ENCODE peak calls at places on chromosome 19, in eight cellular contexts. V, N, D, S, E, H, F and A are unnamed samples.

GRCh38 chr19:10061717-10062310 is 24.3 kb upstream of the SHFL start:
- DNase-seq in V (no peak), N (no peak), D (no peak), S (no peak), E (no peak), H (no peak), F (no peak), A (no peak)

GRCh38 chr19:53432088-53432661 is 391 bp downstream of the ZNF761 start:
- DNase-seq in V (peak; percentile 13), N (no peak), D (no peak), S (peak; percentile 81), E (no peak), H (peak; percentile 87), F (no peak), A (peak; percentile 48)

GRCh38 chr19:54439174-54439851 is 9.7 kb upstream of the LENG8 start:
- DNase-seq in V (no peak), N (no peak), D (peak; percentile 84), S (no peak), E (peak; percentile 77), H (no peak), F (peak; percentile 69), A (peak; percentile 46)

GRCh38 chr19:47268028-47268427 is 6.7 kb upstream of the INAFM1 start:
- DNase-seq in V (no peak), N (no peak), D (no peak), S (no peak), E (no peak), H (no peak), F (no peak), A (no peak)

GRCh38 chr19:46586294-46586693 is 14.8 kb upstream of the CALM3 start:
- DNase-seq in V (no peak), N (no peak), D (no peak), S (no peak), E (no peak), H (no peak), F (no peak), A (no peak)

GRCh38 chr19:45275370-45275971 is 24.4 kb downstream of the MARK4 start:
- DNase-seq in V (peak; percentile 46), N (no peak), D (no peak), S (no peak), E (no peak), H (no peak), F (no peak), A (no peak)

GRCh38 chr19:32971012-32971595 is 654 bp downstream of the CEP89 start:
- DNase-seq in V (no peak), N (no peak), D (no peak), S (no peak), E (no peak), H (no peak), F (no peak), A (no peak)

GRCh38 chr19:45518469-45518826 is 11.2 kb downstream of the VASP start:
- DNase-seq in V (no peak), N (no peak), D (no peak), S (no peak), E (no peak), H (no peak), F (no peak), A (no peak)

GRCh38 chr19:28731113-28731512 is 481.8 kb downstream of the UQCRFS1 start:
- DNase-seq in V (no peak), N (no peak), D (no peak), S (peak; percentile 33), E (no peak), H (no peak), F (no peak), A (no peak)

GRCh38 chr19:38693380-38694223 is 46.2 kb downstream of the ACTN4 start:
- DNase-seq in V (peak; percentile 63), N (peak; percentile 89), D (no peak), S (no peak), E (no peak), H (no peak), F (peak; percentile 91), A (no peak)

GRCh38 chr19:14022469-14022868 is 5.5 kb upstream of the RLN3 start:
- DNase-seq in V (peak; percentile 47), N (no peak), D (no peak), S (no peak), E (no peak), H (no peak), F (no peak), A (no peak)

GRCh38 chr19:48681127-48681470 is 8.3 kb upstream of the NTN5 start:
- DNase-seq in V (peak; percentile 93), N (peak; percentile 45), D (no peak), S (no peak), E (peak; percentile 78), H (no peak), F (no peak), A (no peak)

GRCh38 chr19:3163230-3163886 is 15.2 kb upstream of the S1PR4 start:
- DNase-seq in V (peak; percentile 43), N (peak; percentile 96), D (peak; percentile 67), S (no peak), E (peak; percentile 66), H (no peak), F (peak; percentile 84), A (no peak)

GRCh38 chr19:57747472-57747807 is 825 bp downstream of the ZNF776 start:
- DNase-seq in V (no peak), N (no peak), D (no peak), S (no peak), E (no peak), H (no peak), F (no peak), A (peak; percentile 62)

GRCh38 chr19:7993560-7993959 is 11.9 kb downstream of the ELAVL1 start:
- DNase-seq in V (no peak), N (no peak), D (no peak), S (no peak), E (no peak), H (no peak), F (no peak), A (no peak)
- TF ChIP-seq POLR2A in V (no peak), N (no peak), D (no peak), S (no peak), E (no peak), H (no peak), F (no peak), A (no peak)

GRCh38 chr19:501646-502045 is 5.4 kb downstream of the MADCAM1 start:
- DNase-seq in V (no peak), N (no peak), D (no peak), S (no peak), E (no peak), H (no peak), F (no peak), A (no peak)
- TF ChIP-seq POLR2A in V (no peak), N (no peak), D (no peak), S (no peak), E (no peak), H (no peak), F (no peak), A (no peak)

GRCh38 chr19:34171877-34172660 is at the start of gene LSM14A:
- DNase-seq in V (peak; percentile 89), N (peak; percentile 93), D (peak; percentile 92), S (peak; percentile 99), E (peak; percentile 93), H (peak; percentile 98), F (peak; percentile 98), A (peak; percentile 97)
- TF ChIP-seq POLR2A in V (peak; percentile 78), N (peak; percentile 87), D (peak; percentile 11), S (peak; percentile 20), E (no peak), H (no peak), F (peak; percentile 98), A (peak; percentile 96)

GRCh38 chr19:50320051-50320450 is 9.1 kb downstream of the KCNC3 start:
- DNase-seq in V (no peak), N (no peak), D (no peak), S (no peak), E (no peak), H (no peak), F (no peak), A (no peak)
- TF ChIP-seq POLR2A in V (no peak), N (no peak), D (no peak), S (no peak), E (no peak), H (no peak), F (no peak), A (no peak)

DNA sequence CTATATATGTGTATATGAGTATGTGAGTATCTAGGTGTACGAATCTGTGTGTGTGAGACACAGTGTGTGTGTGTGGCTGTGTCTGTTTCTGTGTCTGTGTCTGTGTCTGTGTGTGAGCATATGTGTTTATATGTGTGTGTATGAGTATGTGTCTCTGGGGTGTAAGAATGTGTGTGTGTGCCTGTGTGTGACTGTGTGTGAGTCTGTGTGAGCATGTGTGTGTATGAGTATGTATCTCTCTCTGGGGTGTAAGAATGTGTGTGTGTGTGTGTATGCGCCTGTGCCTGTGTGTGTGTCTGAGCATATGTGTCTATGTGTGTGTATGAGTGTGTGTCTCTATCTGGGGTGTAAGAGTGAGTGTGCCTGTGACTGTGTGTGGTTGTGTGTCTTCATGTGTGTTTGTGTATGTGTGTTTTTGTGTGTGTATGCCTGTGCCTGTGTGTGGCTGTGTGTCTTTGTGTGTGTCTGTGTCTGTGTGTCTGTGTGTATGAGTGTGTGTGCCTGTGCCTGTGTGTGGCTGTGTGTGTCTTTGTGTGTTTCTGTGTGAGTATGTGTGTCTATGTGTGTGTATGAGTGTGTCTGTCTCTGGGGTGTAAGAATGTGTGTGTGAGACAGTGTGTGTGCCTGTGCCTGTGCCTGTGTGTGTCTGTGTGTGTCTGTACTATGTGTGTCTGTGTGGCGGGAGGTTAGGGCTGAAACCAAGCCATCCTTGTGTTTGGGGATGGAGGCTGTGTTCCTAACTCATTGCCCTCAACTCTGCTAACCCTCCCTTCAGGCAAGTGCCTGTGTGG is 11.2 kb downstream of the AXL start:
- DNase-seq in V (no peak), N (no peak), D (no peak), S (no peak), E (no peak), H (no peak), F (no peak), A (no peak)
- TF ChIP-seq POLR2A in V (no peak), N (no peak), D (no peak), S (no peak), E (no peak), H (no peak), F (no peak), A (no peak)

GRCh38 chr19:36418287-36419001 is at the start of gene ZFP82:
- DNase-seq in V (peak; percentile 68), N (peak; percentile 71), D (peak; percentile 68), S (peak; percentile 96), E (peak; percentile 84), H (peak; percentile 92), F (peak; percentile 63), A (peak; percentile 85)
- TF ChIP-seq POLR2A in V (no peak), N (peak; percentile 87), D (no peak), S (no peak), E (no peak), H (no peak), F (peak; percentile 59), A (peak; percentile 45)

GRCh38 chr19:1273263-1274041 is 1.9 kb upstream of the FAM174C start:
- DNase-seq in V (no peak), N (no peak), D (no peak), S (peak; percentile 75), E (no peak), H (no peak), F (no peak), A (no peak)
- TF ChIP-seq POLR2A in V (peak; percentile 19), N (no peak), D (no peak), S (no peak), E (no peak), H (no peak), F (no peak), A (no peak)

DNA sequence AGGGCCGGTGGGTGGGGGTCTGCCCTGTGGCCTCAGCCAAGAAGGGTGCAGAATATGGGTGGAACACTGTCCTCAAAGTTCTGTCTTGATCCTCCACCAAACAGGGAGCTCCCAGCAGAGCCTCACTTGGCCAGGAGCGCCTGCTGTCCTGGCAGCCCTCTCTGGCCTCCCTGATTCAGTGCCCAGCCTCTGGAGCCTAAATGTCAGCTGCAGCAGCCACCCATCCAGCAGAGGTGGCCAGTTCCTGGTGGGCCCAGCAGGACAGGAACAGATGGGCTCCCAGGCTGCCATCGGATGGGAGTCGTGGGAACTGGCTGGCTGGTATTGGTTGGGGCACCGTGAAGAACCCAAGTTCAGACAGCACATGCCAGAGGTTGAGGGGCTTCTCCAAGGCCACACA is 1.8 kb upstream of the USE1 start:
- DNase-seq in V (no peak), N (no peak), D (no peak), S (no peak), E (no peak), H (no peak), F (no peak), A (no peak)
- TF ChIP-seq POLR2A in V (no peak), N (no peak), D (no peak), S (no peak), E (no peak), H (no peak), F (no peak), A (no peak)